ENCODE peak calls at places on chromosomes 6 and 20, in six cellular contexts. One of them, this sample, is unnamed.

GRCh38 chr6:158411998-158412397 is 99.7 kb downstream of the TULP4 start:
- DNase-seq in colonic mucosa: no peak
- DNase-seq in CD8-positive, alpha-beta T cell: no peak
- DNase-seq in fibroblast of mammary gland: no peak
- DNase-seq in HL-60: no peak
- DNase-seq in GM06990: no peak
- DNase-seq in this sample: no peak

GRCh38 chr20:62811320-62811719 is 5.5 kb upstream of the COL9A3 start:
- DNase-seq in HL-60: no peak
- DNase-seq in CD8-positive, alpha-beta T cell: no peak
- DNase-seq in colonic mucosa: no peak
- DNase-seq in fibroblast of mammary gland: no peak
- DNase-seq in GM06990: no peak
- DNase-seq in this sample: no peak

GRCh38 chr6:31125586-31126363 is 5.5 kb upstream of the CDSN start:
- DNase-seq in fibroblast of mammary gland: peak
- DNase-seq in CD8-positive, alpha-beta T cell: no peak
- DNase-seq in HL-60: no peak
- DNase-seq in GM06990: no peak
- DNase-seq in colonic mucosa: no peak
- DNase-seq in this sample: no peak

GRCh38 chr6:23956988-23957387 is 169.0 kb upstream of the NRSN1 start:
- DNase-seq in colonic mucosa: no peak
- DNase-seq in HL-60: no peak
- DNase-seq in fibroblast of mammary gland: no peak
- DNase-seq in GM06990: no peak
- DNase-seq in CD8-positive, alpha-beta T cell: no peak
- DNase-seq in this sample: no peak

GRCh38 chr6:111926731-111927302 is 53.6 kb upstream of the FYN start:
- DNase-seq in colonic mucosa: no peak
- DNase-seq in CD8-positive, alpha-beta T cell: no peak
- DNase-seq in GM06990: no peak
- DNase-seq in HL-60: no peak
- DNase-seq in fibroblast of mammary gland: no peak
- DNase-seq in this sample: no peak

GRCh38 chr6:38391909-38392614 is 247.7 kb downstream of the BTBD9 start:
- DNase-seq in HL-60: no peak
- DNase-seq in colonic mucosa: no peak
- DNase-seq in fibroblast of mammary gland: peak
- DNase-seq in GM06990: no peak
- DNase-seq in CD8-positive, alpha-beta T cell: no peak
- DNase-seq in this sample: no peak

GRCh38 chr20:2131366-2131765 is 29.7 kb downstream of the STK35 start:
- DNase-seq in GM06990: no peak
- DNase-seq in HL-60: no peak
- DNase-seq in colonic mucosa: no peak
- DNase-seq in fibroblast of mammary gland: peak
- DNase-seq in CD8-positive, alpha-beta T cell: no peak
- DNase-seq in this sample: no peak

GRCh38 chr20:11810316-11811130 is 107.2 kb upstream of the BTBD3 start:
- DNase-seq in HL-60: no peak
- DNase-seq in CD8-positive, alpha-beta T cell: no peak
- DNase-seq in colonic mucosa: no peak
- DNase-seq in fibroblast of mammary gland: peak
- DNase-seq in GM06990: no peak
- DNase-seq in this sample: no peak

GRCh38 chr6:52694404-52694803 is 23.5 kb downstream of the TMEM14A start:
- DNase-seq in fibroblast of mammary gland: no peak
- DNase-seq in GM06990: no peak
- DNase-seq in CD8-positive, alpha-beta T cell: no peak
- DNase-seq in HL-60: no peak
- DNase-seq in colonic mucosa: no peak
- DNase-seq in this sample: no peak

GRCh38 chr20:17646901-17647301 is 35.1 kb downstream of the RRBP1 start:
- DNase-seq in HL-60: no peak
- DNase-seq in colonic mucosa: no peak
- DNase-seq in GM06990: no peak
- DNase-seq in fibroblast of mammary gland: no peak
- DNase-seq in CD8-positive, alpha-beta T cell: no peak
- DNase-seq in this sample: no peak

GRCh38 chr20:48669946-48670630 is 157.7 kb downstream of the PREX1 start:
- DNase-seq in fibroblast of mammary gland: no peak
- DNase-seq in colonic mucosa: no peak
- DNase-seq in HL-60: peak
- DNase-seq in GM06990: no peak
- DNase-seq in CD8-positive, alpha-beta T cell: no peak
- DNase-seq in this sample: no peak

GRCh38 chr6:11196511-11197174 is 35.8 kb downstream of the NEDD9 start:
- DNase-seq in GM06990: no peak
- DNase-seq in CD8-positive, alpha-beta T cell: no peak
- DNase-seq in fibroblast of mammary gland: peak
- DNase-seq in colonic mucosa: no peak
- DNase-seq in HL-60: no peak
- DNase-seq in this sample: no peak

GRCh38 chr6:152295920-152296319 is 341.2 kb downstream of the SYNE1 start:
- DNase-seq in CD8-positive, alpha-beta T cell: no peak
- DNase-seq in GM06990: no peak
- DNase-seq in HL-60: no peak
- DNase-seq in fibroblast of mammary gland: peak
- DNase-seq in colonic mucosa: no peak
- DNase-seq in this sample: no peak

GRCh38 chr20:11772226-11772730 is 145.4 kb upstream of the BTBD3 start:
- DNase-seq in colonic mucosa: no peak
- DNase-seq in fibroblast of mammary gland: no peak
- DNase-seq in CD8-positive, alpha-beta T cell: no peak
- DNase-seq in GM06990: no peak
- DNase-seq in HL-60: no peak
- DNase-seq in this sample: no peak

GRCh38 chr20:54362283-54362682 is 113.1 kb upstream of the DOK5 start:
- DNase-seq in fibroblast of mammary gland: no peak
- DNase-seq in GM06990: no peak
- DNase-seq in HL-60: no peak
- DNase-seq in CD8-positive, alpha-beta T cell: no peak
- DNase-seq in colonic mucosa: no peak
- DNase-seq in this sample: no peak

GRCh38 chr20:35971981-35972380 is 3.6 kb downstream of the CNBD2 start:
- DNase-seq in HL-60: no peak
- DNase-seq in GM06990: no peak
- DNase-seq in CD8-positive, alpha-beta T cell: no peak
- DNase-seq in fibroblast of mammary gland: no peak
- DNase-seq in colonic mucosa: no peak
- DNase-seq in this sample: no peak

GRCh38 chr6:163735076-163735475 is 320.6 kb downstream of the QKI start:
- DNase-seq in fibroblast of mammary gland: no peak
- DNase-seq in HL-60: no peak
- DNase-seq in colonic mucosa: no peak
- DNase-seq in CD8-positive, alpha-beta T cell: no peak
- DNase-seq in GM06990: no peak
- DNase-seq in this sample: no peak

GRCh38 chr6:169700296-169700695 is 1.5 kb downstream of the WDR27 start:
- DNase-seq in fibroblast of mammary gland: peak
- DNase-seq in CD8-positive, alpha-beta T cell: no peak
- DNase-seq in colonic mucosa: peak
- DNase-seq in GM06990: no peak
- DNase-seq in HL-60: peak
- DNase-seq in this sample: no peak
- TF ChIP-seq CTCF in fibroblast of mammary gland: no peak
- TF ChIP-seq CTCF in CD8-positive, alpha-beta T cell: no peak
- TF ChIP-seq CTCF in colonic mucosa: no peak
- TF ChIP-seq CTCF in GM06990: no peak
- TF ChIP-seq CTCF in HL-60: no peak
- TF ChIP-seq CTCF in this sample: no peak

GRCh38 chr6:4351857-4352669 is 216.7 kb upstream of the ECI2 start:
- DNase-seq in HL-60: no peak
- DNase-seq in fibroblast of mammary gland: peak
- DNase-seq in CD8-positive, alpha-beta T cell: no peak
- DNase-seq in colonic mucosa: peak
- DNase-seq in GM06990: no peak
- DNase-seq in this sample: no peak

GRCh38 chr6:4351506-4351852 is 216.1 kb upstream of the ECI2 start:
- DNase-seq in CD8-positive, alpha-beta T cell: no peak
- DNase-seq in fibroblast of mammary gland: no peak
- DNase-seq in HL-60: no peak
- DNase-seq in GM06990: no peak
- DNase-seq in colonic mucosa: no peak
- DNase-seq in this sample: no peak

GRCh38 chr6:4349931-4350330 is 214.6 kb upstream of the ECI2 start:
- DNase-seq in fibroblast of mammary gland: no peak
- DNase-seq in GM06990: no peak
- DNase-seq in HL-60: no peak
- DNase-seq in CD8-positive, alpha-beta T cell: no peak
- DNase-seq in colonic mucosa: no peak
- DNase-seq in this sample: no peak

GRCh38 chr6:4349323-4349722 is 213.9 kb upstream of the ECI2 start:
- DNase-seq in colonic mucosa: no peak
- DNase-seq in HL-60: no peak
- DNase-seq in CD8-positive, alpha-beta T cell: no peak
- DNase-seq in fibroblast of mammary gland: no peak
- DNase-seq in GM06990: no peak
- DNase-seq in this sample: no peak

DNA sequence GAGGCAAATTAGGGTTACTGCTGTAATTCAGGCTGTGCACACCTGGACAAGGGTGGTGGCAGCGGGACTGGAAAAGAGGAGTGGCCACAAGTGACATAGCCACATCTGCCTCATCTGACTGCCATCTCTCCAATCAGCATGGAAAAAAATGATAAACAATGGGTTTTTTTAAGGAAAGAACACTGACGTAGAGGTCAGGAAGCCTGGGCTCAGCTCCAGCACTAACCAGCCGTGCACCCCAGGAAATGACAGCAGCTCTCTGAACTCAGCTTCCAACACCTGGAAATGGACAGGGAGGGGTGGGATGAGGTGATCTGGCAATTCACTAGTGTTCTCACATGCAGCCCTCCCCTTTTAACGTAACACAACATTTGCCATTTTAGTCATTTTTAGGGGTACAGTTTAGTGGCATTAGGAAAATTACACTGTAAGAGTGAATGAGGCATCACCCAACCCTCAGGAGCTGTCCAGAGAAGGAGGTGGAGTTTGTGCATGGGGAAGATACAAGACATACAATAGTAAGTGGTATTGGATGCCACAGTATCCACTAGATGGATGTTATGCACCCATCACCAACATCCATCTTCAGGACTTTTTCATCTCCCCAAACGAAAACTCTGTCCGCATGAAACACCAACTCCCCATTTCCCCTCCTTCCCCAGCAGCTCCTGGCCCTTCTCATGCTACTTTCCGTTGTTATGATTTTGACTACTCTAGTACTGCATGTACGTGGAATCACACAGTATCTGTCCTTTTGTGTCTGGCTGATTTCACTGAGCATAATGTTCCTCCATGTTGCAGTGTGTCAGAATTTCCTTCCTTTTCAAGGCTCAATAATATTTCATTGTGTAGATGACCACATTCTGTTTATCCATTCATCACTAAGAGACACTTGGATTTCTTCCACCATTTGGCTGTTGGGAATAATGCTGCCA is 215.5 kb upstream of the ECI2 start:
- DNase-seq in colonic mucosa: no peak
- DNase-seq in fibroblast of mammary gland: peak
- DNase-seq in GM06990: no peak
- DNase-seq in HL-60: no peak
- DNase-seq in CD8-positive, alpha-beta T cell: no peak
- DNase-seq in this sample: no peak
- H3K4me3 ChIP-seq in colonic mucosa: no peak
- H3K4me3 ChIP-seq in fibroblast of mammary gland: no peak
- H3K4me3 ChIP-seq in GM06990: no peak
- H3K4me3 ChIP-seq in HL-60: no peak
- H3K4me3 ChIP-seq in CD8-positive, alpha-beta T cell: no peak
- H3K4me3 ChIP-seq in this sample: no peak

GRCh38 chr6:127902933-127903332 is 2.1 kb upstream of the THEMIS start:
- DNase-seq in fibroblast of mammary gland: no peak
- DNase-seq in CD8-positive, alpha-beta T cell: no peak
- DNase-seq in colonic mucosa: no peak
- DNase-seq in GM06990: no peak
- DNase-seq in HL-60: no peak
- DNase-seq in this sample: no peak

GRCh38 chr6:127907960-127908640 is 7.2 kb upstream of the THEMIS start:
- DNase-seq in HL-60: no peak
- DNase-seq in CD8-positive, alpha-beta T cell: no peak
- DNase-seq in colonic mucosa: no peak
- DNase-seq in GM06990: peak
- DNase-seq in fibroblast of mammary gland: no peak
- DNase-seq in this sample: no peak

GRCh38 chr6:127900935-127901334 is at the start of gene THEMIS:
- DNase-seq in CD8-positive, alpha-beta T cell: peak
- DNase-seq in fibroblast of mammary gland: no peak
- DNase-seq in HL-60: no peak
- DNase-seq in colonic mucosa: no peak
- DNase-seq in GM06990: no peak
- DNase-seq in this sample: no peak

GRCh38 chr6:127904160-127904559 is 3.3 kb upstream of the THEMIS start:
- DNase-seq in HL-60: no peak
- DNase-seq in fibroblast of mammary gland: no peak
- DNase-seq in GM06990: no peak
- DNase-seq in colonic mucosa: no peak
- DNase-seq in CD8-positive, alpha-beta T cell: no peak
- DNase-seq in this sample: no peak
- TF ChIP-seq CTCF in HL-60: no peak
- TF ChIP-seq CTCF in fibroblast of mammary gland: no peak
- TF ChIP-seq CTCF in GM06990: no peak
- TF ChIP-seq CTCF in colonic mucosa: no peak
- TF ChIP-seq CTCF in CD8-positive, alpha-beta T cell: no peak
- TF ChIP-seq CTCF in this sample: no peak

GRCh38 chr20:4926531-4927156 is 74.7 kb downstream of the SLC23A2 start:
- DNase-seq in colonic mucosa: no peak
- DNase-seq in fibroblast of mammary gland: no peak
- DNase-seq in HL-60: no peak
- DNase-seq in GM06990: no peak
- DNase-seq in CD8-positive, alpha-beta T cell: no peak
- DNase-seq in this sample: no peak

GRCh38 chr20:4929686-4930397 is 71.5 kb downstream of the SLC23A2 start:
- DNase-seq in colonic mucosa: no peak
- DNase-seq in CD8-positive, alpha-beta T cell: no peak
- DNase-seq in HL-60: peak
- DNase-seq in GM06990: no peak
- DNase-seq in fibroblast of mammary gland: peak
- DNase-seq in this sample: no peak

GRCh38 chr20:4922186-4922585 is 79.1 kb downstream of the SLC23A2 start:
- DNase-seq in CD8-positive, alpha-beta T cell: no peak
- DNase-seq in fibroblast of mammary gland: no peak
- DNase-seq in colonic mucosa: no peak
- DNase-seq in HL-60: no peak
- DNase-seq in GM06990: no peak
- DNase-seq in this sample: no peak

GRCh38 chr20:4924032-4924431 is 77.3 kb downstream of the SLC23A2 start:
- DNase-seq in HL-60: no peak
- DNase-seq in GM06990: no peak
- DNase-seq in fibroblast of mammary gland: no peak
- DNase-seq in CD8-positive, alpha-beta T cell: no peak
- DNase-seq in colonic mucosa: no peak
- DNase-seq in this sample: no peak

GRCh38 chr20:4925842-4926530 is 75.3 kb downstream of the SLC23A2 start:
- DNase-seq in colonic mucosa: peak
- DNase-seq in GM06990: no peak
- DNase-seq in CD8-positive, alpha-beta T cell: no peak
- DNase-seq in fibroblast of mammary gland: peak
- DNase-seq in HL-60: no peak
- DNase-seq in this sample: no peak
- H3K4me3 ChIP-seq in colonic mucosa: no peak
- H3K4me3 ChIP-seq in GM06990: no peak
- H3K4me3 ChIP-seq in CD8-positive, alpha-beta T cell: no peak
- H3K4me3 ChIP-seq in fibroblast of mammary gland: peak
- H3K4me3 ChIP-seq in HL-60: no peak
- H3K4me3 ChIP-seq in this sample: no peak